ENCODE peak calls at places on chromosome 6, in eight cellular contexts. Q is NCI-H510A treated with DMSO at 0.1 percent for 48 hours, C is ecto neural progenitor cell, J is NCI-H146, Z is sciatic nerve, T is progenitor cell of endocrine pancreas, U is skeletal muscle cell, G is T-helper 1 cell. X is an unnamed sample.
A peak's percentile ranks its signal among the peaks of the same experiment; 100 is the strongest.

GRCh38 chr6:98839788-98840361 is 5.5 kb downstream of the POU3F2 start:
- DNase-seq in U (no peak), G (no peak), C (peak; percentile 50), J (peak; percentile 44), Q (no peak), T (no peak), Z (no peak), X (no peak)

GRCh38 chr6:12311106-12311505 is 20.9 kb downstream of the EDN1 start:
- DNase-seq in J (no peak), T (no peak), U (no peak), Z (no peak), C (no peak), Q (no peak), G (no peak), X (peak; percentile 24)

GRCh38 chr6:128368213-128369000 is 152.0 kb downstream of the PTPRK start:
- DNase-seq in U (no peak), Z (no peak), G (no peak), J (no peak), C (no peak), Q (no peak), T (no peak), X (no peak)

GRCh38 chr6:138572200-138572875 is 73.0 kb upstream of the NHSL1 start:
- DNase-seq in U (peak; percentile 72), G (no peak), Q (peak; percentile 90), J (peak; percentile 97), C (peak; percentile 84), Z (peak; percentile 76), T (peak; percentile 68), X (peak; percentile 65)

GRCh38 chr6:104326173-104327001 is 533.3 kb downstream of the HACE1 start:
- DNase-seq in U (peak; percentile 92), T (no peak), G (no peak), Q (no peak), Z (no peak), J (no peak), C (no peak), X (no peak)

GRCh38 chr6:3026811-3027626 is 27.3 kb downstream of the NQO2 start:
- DNase-seq in U (peak; percentile 18), Z (no peak), C (no peak), Q (no peak), G (peak; percentile 68), J (no peak), T (no peak), X (no peak)

GRCh38 chr6:16635291-16635809 is 125.9 kb downstream of the ATXN1 start:
- DNase-seq in U (no peak), Q (no peak), T (no peak), J (no peak), G (no peak), Z (no peak), C (no peak), X (no peak)

GRCh38 chr6:42175860-42176259 is 2.7 kb downstream of the GUCA1A start:
- DNase-seq in C (no peak), T (no peak), U (no peak), G (no peak), Q (no peak), J (no peak), Z (no peak), X (no peak)

GRCh38 chr6:137487181-137487910 is 6.8 kb downstream of the OLIG3 start:
- DNase-seq in Q (no peak), Z (no peak), T (no peak), C (no peak), U (no peak), G (no peak), J (no peak), X (no peak)

GRCh38 chr6:44001318-44001868 is 125.9 kb downstream of the MRPL14 start:
- DNase-seq in Z (no peak), C (peak; percentile 77), J (peak; percentile 60), G (peak; percentile 31), Q (no peak), T (no peak), U (no peak), X (no peak)

GRCh38 chr6:12886961-12887775 is 170.6 kb downstream of the PHACTR1 start:
- DNase-seq in T (no peak), U (no peak), J (no peak), Z (no peak), G (no peak), Q (no peak), C (no peak), X (no peak)

GRCh38 chr6:128118401-128118800 is 217.5 kb upstream of the THEMIS start:
- DNase-seq in T (no peak), Q (no peak), J (no peak), U (peak; percentile 60), C (no peak), Z (no peak), G (peak; percentile 8), X (no peak)